ENCODE peak calls at places on chromosomes 1 and 21, in eight cellular contexts. One of them, this sample, is unnamed.

GRCh38 chr1:2850502-2850901 is 49.0 kb upstream of the TTC34 start:
- DNase-seq in AG09309: no peak
- DNase-seq in NCI-H1694: no peak
- DNase-seq in NCI-H1105: no peak
- DNase-seq in stimulated activated CD8-positive, alpha-beta memory T cell treated with anti-CD3 and anti-CD28 coated beads, Interleukin-7, amount 100 ng/mL, for 1 hour: no peak
- DNase-seq in stimulated activated naive CD8-positive, alpha-beta T cell treated with anti-CD3 and anti-CD28 coated beads, Interleukin-15, Interleukin-2, amounts not matched to agents 100 U/mL and 50 U/mL, for 24 hours: no peak
- DNase-seq in choroid plexus epithelial cell: no peak
- DNase-seq in brain pericyte: no peak
- DNase-seq in this sample: no peak

GRCh38 chr1:19426294-19427086 is 58.8 kb downstream of the CAPZB start:
- DNase-seq in NCI-H1694: no peak
- DNase-seq in stimulated activated naive CD8-positive, alpha-beta T cell treated with anti-CD3 and anti-CD28 coated beads, Interleukin-15, Interleukin-2, amounts not matched to agents 100 U/mL and 50 U/mL, for 24 hours: no peak
- DNase-seq in choroid plexus epithelial cell: no peak
- DNase-seq in stimulated activated CD8-positive, alpha-beta memory T cell treated with anti-CD3 and anti-CD28 coated beads, Interleukin-7, amount 100 ng/mL, for 1 hour: no peak
- DNase-seq in AG09309: no peak
- DNase-seq in brain pericyte: no peak
- DNase-seq in NCI-H1105: no peak
- DNase-seq in this sample: no peak

GRCh38 chr21:41545500-41546359 is 37.8 kb upstream of the TMPRSS2 start:
- DNase-seq in brain pericyte: no peak
- DNase-seq in stimulated activated naive CD8-positive, alpha-beta T cell treated with anti-CD3 and anti-CD28 coated beads, Interleukin-15, Interleukin-2, amounts not matched to agents 100 U/mL and 50 U/mL, for 24 hours: no peak
- DNase-seq in choroid plexus epithelial cell: no peak
- DNase-seq in NCI-H1694: no peak
- DNase-seq in NCI-H1105: no peak
- DNase-seq in AG09309: no peak
- DNase-seq in stimulated activated CD8-positive, alpha-beta memory T cell treated with anti-CD3 and anti-CD28 coated beads, Interleukin-7, amount 100 ng/mL, for 1 hour: no peak
- DNase-seq in this sample: no peak

GRCh38 chr1:204301171-204301957 is 58.4 kb downstream of the PLEKHA6 start:
- DNase-seq in brain pericyte: no peak
- DNase-seq in AG09309: no peak
- DNase-seq in choroid plexus epithelial cell: no peak
- DNase-seq in stimulated activated CD8-positive, alpha-beta memory T cell treated with anti-CD3 and anti-CD28 coated beads, Interleukin-7, amount 100 ng/mL, for 1 hour: no peak
- DNase-seq in stimulated activated naive CD8-positive, alpha-beta T cell treated with anti-CD3 and anti-CD28 coated beads, Interleukin-15, Interleukin-2, amounts not matched to agents 100 U/mL and 50 U/mL, for 24 hours: no peak
- DNase-seq in NCI-H1694: peak
- DNase-seq in NCI-H1105: no peak
- DNase-seq in this sample: peak

GRCh38 chr21:29674343-29674742 is 265.5 kb downstream of the GRIK1 start:
- DNase-seq in NCI-H1105: no peak
- DNase-seq in AG09309: no peak
- DNase-seq in stimulated activated CD8-positive, alpha-beta memory T cell treated with anti-CD3 and anti-CD28 coated beads, Interleukin-7, amount 100 ng/mL, for 1 hour: no peak
- DNase-seq in NCI-H1694: no peak
- DNase-seq in brain pericyte: no peak
- DNase-seq in stimulated activated naive CD8-positive, alpha-beta T cell treated with anti-CD3 and anti-CD28 coated beads, Interleukin-15, Interleukin-2, amounts not matched to agents 100 U/mL and 50 U/mL, for 24 hours: no peak
- DNase-seq in choroid plexus epithelial cell: no peak
- DNase-seq in this sample: no peak

GRCh38 chr1:119737040-119737682 is 25.4 kb downstream of the PHGDH start:
- DNase-seq in choroid plexus epithelial cell: no peak
- DNase-seq in AG09309: no peak
- DNase-seq in stimulated activated CD8-positive, alpha-beta memory T cell treated with anti-CD3 and anti-CD28 coated beads, Interleukin-7, amount 100 ng/mL, for 1 hour: no peak
- DNase-seq in NCI-H1694: no peak
- DNase-seq in brain pericyte: no peak
- DNase-seq in NCI-H1105: no peak
- DNase-seq in stimulated activated naive CD8-positive, alpha-beta T cell treated with anti-CD3 and anti-CD28 coated beads, Interleukin-15, Interleukin-2, amounts not matched to agents 100 U/mL and 50 U/mL, for 24 hours: no peak
- DNase-seq in this sample: no peak

GRCh38 chr1:245261786-245262185 is 107.0 kb downstream of the KIF26B start:
- DNase-seq in AG09309: no peak
- DNase-seq in stimulated activated CD8-positive, alpha-beta memory T cell treated with anti-CD3 and anti-CD28 coated beads, Interleukin-7, amount 100 ng/mL, for 1 hour: no peak
- DNase-seq in NCI-H1694: no peak
- DNase-seq in NCI-H1105: no peak
- DNase-seq in brain pericyte: no peak
- DNase-seq in choroid plexus epithelial cell: no peak
- DNase-seq in stimulated activated naive CD8-positive, alpha-beta T cell treated with anti-CD3 and anti-CD28 coated beads, Interleukin-15, Interleukin-2, amounts not matched to agents 100 U/mL and 50 U/mL, for 24 hours: no peak
- DNase-seq in this sample: peak

GRCh38 chr1:93841771-93842170 is 37.2 kb downstream of the DNTTIP2 start:
- DNase-seq in stimulated activated CD8-positive, alpha-beta memory T cell treated with anti-CD3 and anti-CD28 coated beads, Interleukin-7, amount 100 ng/mL, for 1 hour: no peak
- DNase-seq in choroid plexus epithelial cell: no peak
- DNase-seq in NCI-H1105: no peak
- DNase-seq in NCI-H1694: no peak
- DNase-seq in brain pericyte: no peak
- DNase-seq in AG09309: no peak
- DNase-seq in stimulated activated naive CD8-positive, alpha-beta T cell treated with anti-CD3 and anti-CD28 coated beads, Interleukin-15, Interleukin-2, amounts not matched to agents 100 U/mL and 50 U/mL, for 24 hours: no peak
- DNase-seq in this sample: no peak

GRCh38 chr1:21337931-21338567 is 47.8 kb upstream of the ECE1 start:
- DNase-seq in brain pericyte: no peak
- DNase-seq in stimulated activated CD8-positive, alpha-beta memory T cell treated with anti-CD3 and anti-CD28 coated beads, Interleukin-7, amount 100 ng/mL, for 1 hour: no peak
- DNase-seq in choroid plexus epithelial cell: peak
- DNase-seq in AG09309: peak
- DNase-seq in stimulated activated naive CD8-positive, alpha-beta T cell treated with anti-CD3 and anti-CD28 coated beads, Interleukin-15, Interleukin-2, amounts not matched to agents 100 U/mL and 50 U/mL, for 24 hours: no peak
- DNase-seq in NCI-H1105: no peak
- DNase-seq in NCI-H1694: no peak
- DNase-seq in this sample: no peak

GRCh38 chr1:173113015-173113741 is 62.4 kb upstream of the TNFSF18 start:
- DNase-seq in brain pericyte: no peak
- DNase-seq in NCI-H1694: no peak
- DNase-seq in stimulated activated CD8-positive, alpha-beta memory T cell treated with anti-CD3 and anti-CD28 coated beads, Interleukin-7, amount 100 ng/mL, for 1 hour: no peak
- DNase-seq in stimulated activated naive CD8-positive, alpha-beta T cell treated with anti-CD3 and anti-CD28 coated beads, Interleukin-15, Interleukin-2, amounts not matched to agents 100 U/mL and 50 U/mL, for 24 hours: no peak
- DNase-seq in NCI-H1105: no peak
- DNase-seq in AG09309: no peak
- DNase-seq in choroid plexus epithelial cell: peak
- DNase-seq in this sample: peak

GRCh38 chr1:173861731-173862145 is 6.1 kb downstream of the GAS5 start:
- DNase-seq in AG09309: no peak
- DNase-seq in stimulated activated CD8-positive, alpha-beta memory T cell treated with anti-CD3 and anti-CD28 coated beads, Interleukin-7, amount 100 ng/mL, for 1 hour: no peak
- DNase-seq in brain pericyte: no peak
- DNase-seq in stimulated activated naive CD8-positive, alpha-beta T cell treated with anti-CD3 and anti-CD28 coated beads, Interleukin-15, Interleukin-2, amounts not matched to agents 100 U/mL and 50 U/mL, for 24 hours: peak
- DNase-seq in NCI-H1105: no peak
- DNase-seq in choroid plexus epithelial cell: no peak
- DNase-seq in NCI-H1694: no peak
- DNase-seq in this sample: no peak

GRCh38 chr1:226411619-226412018 is 3.7 kb upstream of the PARP1 start:
- DNase-seq in NCI-H1694: no peak
- DNase-seq in stimulated activated CD8-positive, alpha-beta memory T cell treated with anti-CD3 and anti-CD28 coated beads, Interleukin-7, amount 100 ng/mL, for 1 hour: no peak
- DNase-seq in brain pericyte: no peak
- DNase-seq in stimulated activated naive CD8-positive, alpha-beta T cell treated with anti-CD3 and anti-CD28 coated beads, Interleukin-15, Interleukin-2, amounts not matched to agents 100 U/mL and 50 U/mL, for 24 hours: no peak
- DNase-seq in AG09309: no peak
- DNase-seq in NCI-H1105: no peak
- DNase-seq in choroid plexus epithelial cell: no peak
- DNase-seq in this sample: no peak

GRCh38 chr1:21647431-21648373 is 21.5 kb downstream of the RAP1GAP start:
- DNase-seq in brain pericyte: no peak
- DNase-seq in stimulated activated CD8-positive, alpha-beta memory T cell treated with anti-CD3 and anti-CD28 coated beads, Interleukin-7, amount 100 ng/mL, for 1 hour: no peak
- DNase-seq in NCI-H1694: no peak
- DNase-seq in choroid plexus epithelial cell: peak
- DNase-seq in NCI-H1105: no peak
- DNase-seq in stimulated activated naive CD8-positive, alpha-beta T cell treated with anti-CD3 and anti-CD28 coated beads, Interleukin-15, Interleukin-2, amounts not matched to agents 100 U/mL and 50 U/mL, for 24 hours: peak
- DNase-seq in AG09309: no peak
- DNase-seq in this sample: peak

GRCh38 chr1:194755241-194755953 is 1569.0 kb upstream of the B3GALT2 start:
- DNase-seq in choroid plexus epithelial cell: no peak
- DNase-seq in stimulated activated CD8-positive, alpha-beta memory T cell treated with anti-CD3 and anti-CD28 coated beads, Interleukin-7, amount 100 ng/mL, for 1 hour: no peak
- DNase-seq in brain pericyte: no peak
- DNase-seq in NCI-H1694: peak
- DNase-seq in stimulated activated naive CD8-positive, alpha-beta T cell treated with anti-CD3 and anti-CD28 coated beads, Interleukin-15, Interleukin-2, amounts not matched to agents 100 U/mL and 50 U/mL, for 24 hours: no peak
- DNase-seq in AG09309: no peak
- DNase-seq in NCI-H1105: no peak
- DNase-seq in this sample: no peak

GRCh38 chr1:174324939-174325338 is 122.8 kb upstream of the GPR52 start:
- DNase-seq in brain pericyte: no peak
- DNase-seq in NCI-H1105: no peak
- DNase-seq in choroid plexus epithelial cell: no peak
- DNase-seq in stimulated activated naive CD8-positive, alpha-beta T cell treated with anti-CD3 and anti-CD28 coated beads, Interleukin-15, Interleukin-2, amounts not matched to agents 100 U/mL and 50 U/mL, for 24 hours: no peak
- DNase-seq in AG09309: no peak
- DNase-seq in NCI-H1694: no peak
- DNase-seq in stimulated activated CD8-positive, alpha-beta memory T cell treated with anti-CD3 and anti-CD28 coated beads, Interleukin-7, amount 100 ng/mL, for 1 hour: no peak
- DNase-seq in this sample: no peak

GRCh38 chr1:75345538-75346292 is 211.5 kb downstream of the LHX8 start:
- DNase-seq in stimulated activated naive CD8-positive, alpha-beta T cell treated with anti-CD3 and anti-CD28 coated beads, Interleukin-15, Interleukin-2, amounts not matched to agents 100 U/mL and 50 U/mL, for 24 hours: no peak
- DNase-seq in NCI-H1694: no peak
- DNase-seq in NCI-H1105: no peak
- DNase-seq in choroid plexus epithelial cell: peak
- DNase-seq in AG09309: no peak
- DNase-seq in stimulated activated CD8-positive, alpha-beta memory T cell treated with anti-CD3 and anti-CD28 coated beads, Interleukin-7, amount 100 ng/mL, for 1 hour: no peak
- DNase-seq in brain pericyte: no peak
- DNase-seq in this sample: peak

GRCh38 chr1:1778827-1779675 is 781 bp upstream of the NADK start:
- DNase-seq in brain pericyte: no peak
- DNase-seq in NCI-H1694: no peak
- DNase-seq in stimulated activated naive CD8-positive, alpha-beta T cell treated with anti-CD3 and anti-CD28 coated beads, Interleukin-15, Interleukin-2, amounts not matched to agents 100 U/mL and 50 U/mL, for 24 hours: peak
- DNase-seq in choroid plexus epithelial cell: no peak
- DNase-seq in stimulated activated CD8-positive, alpha-beta memory T cell treated with anti-CD3 and anti-CD28 coated beads, Interleukin-7, amount 100 ng/mL, for 1 hour: peak
- DNase-seq in NCI-H1105: peak
- DNase-seq in AG09309: no peak
- DNase-seq in this sample: no peak

GRCh38 chr1:24481098-24481497 is 21.5 kb upstream of the RCAN3 start:
- DNase-seq in NCI-H1105: no peak
- DNase-seq in brain pericyte: no peak
- DNase-seq in stimulated activated naive CD8-positive, alpha-beta T cell treated with anti-CD3 and anti-CD28 coated beads, Interleukin-15, Interleukin-2, amounts not matched to agents 100 U/mL and 50 U/mL, for 24 hours: peak
- DNase-seq in stimulated activated CD8-positive, alpha-beta memory T cell treated with anti-CD3 and anti-CD28 coated beads, Interleukin-7, amount 100 ng/mL, for 1 hour: no peak
- DNase-seq in AG09309: no peak
- DNase-seq in choroid plexus epithelial cell: no peak
- DNase-seq in NCI-H1694: no peak
- DNase-seq in this sample: no peak

GRCh38 chr1:165423181-165423580 is 21.7 kb downstream of the RXRG start:
- DNase-seq in stimulated activated CD8-positive, alpha-beta memory T cell treated with anti-CD3 and anti-CD28 coated beads, Interleukin-7, amount 100 ng/mL, for 1 hour: no peak
- DNase-seq in brain pericyte: no peak
- DNase-seq in NCI-H1694: no peak
- DNase-seq in NCI-H1105: no peak
- DNase-seq in choroid plexus epithelial cell: no peak
- DNase-seq in stimulated activated naive CD8-positive, alpha-beta T cell treated with anti-CD3 and anti-CD28 coated beads, Interleukin-15, Interleukin-2, amounts not matched to agents 100 U/mL and 50 U/mL, for 24 hours: no peak
- DNase-seq in AG09309: no peak
- DNase-seq in this sample: no peak

GRCh38 chr1:1020000-1020404 is at the start of gene AGRN:
- DNase-seq in stimulated activated naive CD8-positive, alpha-beta T cell treated with anti-CD3 and anti-CD28 coated beads, Interleukin-15, Interleukin-2, amounts not matched to agents 100 U/mL and 50 U/mL, for 24 hours: peak
- DNase-seq in stimulated activated CD8-positive, alpha-beta memory T cell treated with anti-CD3 and anti-CD28 coated beads, Interleukin-7, amount 100 ng/mL, for 1 hour: no peak
- DNase-seq in NCI-H1105: no peak
- DNase-seq in brain pericyte: no peak
- DNase-seq in choroid plexus epithelial cell: no peak
- DNase-seq in AG09309: no peak
- DNase-seq in NCI-H1694: no peak
- DNase-seq in this sample: no peak

This sample was measured in bronchial epithelial cell.